ENCODE peak calls at places on chromosomes 3 and 15, in nine cellular contexts. K is Calu3; F is T follicular helper cell; Q is A549; C is Peyer's patch; B is upper lobe of right lung; G is stimulated activated CD8-positive, alpha-beta memory T cell treated with anti-CD3 and anti-CD28 coated beads, Interleukin-15, amount 100 ng/mL, for 4 hours; I is NCI-H460; L is uterus. V is an unnamed sample.

GRCh38 chr3:37855363-37855970 is 6.2 kb upstream of the CTDSPL start:
- DNase-seq in K (peak), F (peak), Q (peak), C (peak), B (peak), G (peak), I (peak), L (peak), V (peak)

GRCh38 chr15:62886431-62887071 is 156.0 kb upstream of the TPM1 start:
- DNase-seq in K (peak), F (no peak), Q (peak), C (no peak), B (no peak), G (no peak), I (no peak), L (no peak), V (no peak)

GRCh38 chr15:25785643-25786029 is 77.5 kb downstream of the ATP10A start:
- DNase-seq in K (no peak), F (no peak), Q (no peak), C (no peak), B (no peak), G (no peak), I (no peak), L (no peak), V (no peak)

GRCh38 chr15:86178845-86179244 is 99.2 kb downstream of the AGBL1 start:
- DNase-seq in K (no peak), F (no peak), Q (no peak), C (no peak), B (no peak), G (no peak), I (no peak), L (no peak), V (no peak)

GRCh38 chr15:64216161-64216560 is 53.3 kb upstream of the PPIB start:
- DNase-seq in K (no peak), F (no peak), Q (no peak), C (no peak), B (no peak), G (no peak), I (no peak), L (no peak), V (no peak)

GRCh38 chr3:179268400-179269051 is 17.6 kb upstream of the KCNMB3 start:
- DNase-seq in K (no peak), F (no peak), Q (no peak), C (no peak), B (no peak), G (no peak), I (no peak), L (no peak), V (no peak)

GRCh38 chr15:85583404-85584390 is 203.3 kb downstream of the AKAP13 start:
- DNase-seq in K (peak), F (no peak), Q (no peak), C (peak), B (peak), G (no peak), I (no peak), L (peak), V (no peak)

GRCh38 chr3:11514191-11514770 is 129.4 kb downstream of the VGLL4 start:
- DNase-seq in K (no peak), F (no peak), Q (no peak), C (no peak), B (no peak), G (no peak), I (no peak), L (peak), V (no peak)